ENCODE peak calls at places on chromosomes 3 and 15, in nine cellular contexts. I is tibial nerve, U is Peyer's patch, H is breast epithelium, J is left ventricle myocardium inferior, X is prostate gland, N is astrocyte, E is psoas muscle, G is heart left ventricle. M is an unnamed sample.

GRCh38 chr3:170267793-170268192 is 45.6 kb downstream of the PRKCI start:
- DNase-seq in U (no peak), H (no peak), X (no peak), E (no peak), N (no peak), G (no peak), J (no peak), I (no peak), M (no peak)

GRCh38 chr15:33111051-33111451 is 83.5 kb downstream of the FMN1 start:
- DNase-seq in J (no peak), N (peak; percentile 35), G (no peak), U (no peak), X (no peak), I (no peak), H (no peak), E (no peak), M (no peak)

GRCh38 chr3:64398431-64398830 is 173.2 kb upstream of the PRICKLE2 start:
- DNase-seq in J (no peak), X (no peak), I (no peak), H (no peak), U (no peak), E (no peak), G (no peak), N (peak; percentile 34), M (no peak)

GRCh38 chr3:29083607-29084120 is 197.2 kb upstream of the RBMS3 start:
- DNase-seq in I (no peak), X (peak; percentile 12), E (no peak), J (no peak), N (peak; percentile 3), H (no peak), G (no peak), U (no peak), M (no peak)

GRCh38 chr15:81491414-81492101 is 117.5 kb upstream of the TMC3 start:
- DNase-seq in N (peak; percentile 49), G (no peak), I (no peak), E (no peak), U (no peak), J (no peak), X (no peak), H (no peak), M (no peak)

GRCh38 chr3:9030034-9030433 is 66.8 kb upstream of the RAD18 start:
- DNase-seq in H (no peak), U (no peak), X (no peak), G (no peak), I (no peak), N (no peak), J (no peak), E (no peak), M (no peak)

GRCh38 chr3:63762180-63762579 is 56.9 kb upstream of the C3orf49 start:
- DNase-seq in I (no peak), E (no peak), U (no peak), N (peak; percentile 27), X (no peak), G (no peak), J (no peak), H (no peak), M (no peak)

GRCh38 chr15:35043380-35044095 is 41.6 kb downstream of the NANOGP8 start:
- DNase-seq in U (no peak), G (no peak), N (no peak), X (no peak), I (no peak), J (no peak), H (no peak), E (no peak), M (no peak)

GRCh38 chr3:54954019-54954418 is 26.2 kb upstream of the LRTM1 start:
- DNase-seq in I (no peak), X (no peak), E (no peak), G (no peak), U (no peak), N (peak; percentile 94), H (no peak), J (no peak), M (no peak)

GRCh38 chr3:135456182-135456790 is 509.2 kb upstream of the PPP2R3A start:
- DNase-seq in N (no peak), J (no peak), G (no peak), X (no peak), U (no peak), H (no peak), E (no peak), I (no peak), M (peak; percentile 51)

GRCh38 chr3:57982561-57983243 is 25.5 kb upstream of the FLNB start:
- DNase-seq in J (no peak), H (no peak), I (no peak), X (no peak), G (no peak), N (no peak), U (no peak), E (no peak), M (no peak)

GRCh38 chr3:57983734-57984518 is 24.3 kb upstream of the FLNB start:
- DNase-seq in N (peak; percentile 86), U (peak; percentile 76), I (peak; percentile 69), J (peak; percentile 49), X (no peak), E (peak; percentile 70), H (no peak), G (peak; percentile 67), M (no peak)

GRCh38 chr3:57985176-57985976 is 22.8 kb upstream of the FLNB start:
- DNase-seq in E (no peak), J (no peak), G (no peak), I (no peak), U (no peak), X (peak; percentile 30), H (no peak), N (no peak), M (no peak)

GRCh38 chr3:57985977-57986246 is 22.3 kb upstream of the FLNB start:
- DNase-seq in I (no peak), G (no peak), E (no peak), J (no peak), N (no peak), X (no peak), U (no peak), H (no peak), M (no peak)

GRCh38 chr3:57986261-57986660 is 22.0 kb upstream of the FLNB start:
- DNase-seq in U (no peak), I (no peak), G (no peak), N (no peak), J (no peak), E (no peak), H (no peak), X (no peak), M (no peak)
- H3K4me3 ChIP-seq in U (no peak overlapping the region), I (no peak overlapping the region), G (no peak overlapping the region), N (no peak overlapping the region), J (no peak overlapping the region), E (no peak overlapping the region), H (no peak overlapping the region), X (no peak overlapping the region), M (no peak overlapping the region)

GRCh38 chr3:186612721-186613636 is at the start of gene AHSG:
- DNase-seq in J (no peak), E (no peak), U (no peak), N (no peak), G (no peak), X (no peak), H (no peak), I (no peak), M (no peak)
- H3K4me1 ChIP-seq in J (peaks cover 10% of the 10 kb centered on the region), E (no peaks in the 10 kb centered on the region), U (no peaks in the 10 kb centered on the region), N (peaks cover 5% of the 10 kb centered on the region), G (peaks cover 3% of the 10 kb centered on the region), X (no peaks in the 10 kb centered on the region), H (no peaks in the 10 kb centered on the region), I (peaks cover 20% of the 10 kb centered on the region), M (no peaks in the 10 kb centered on the region)

DNA sequence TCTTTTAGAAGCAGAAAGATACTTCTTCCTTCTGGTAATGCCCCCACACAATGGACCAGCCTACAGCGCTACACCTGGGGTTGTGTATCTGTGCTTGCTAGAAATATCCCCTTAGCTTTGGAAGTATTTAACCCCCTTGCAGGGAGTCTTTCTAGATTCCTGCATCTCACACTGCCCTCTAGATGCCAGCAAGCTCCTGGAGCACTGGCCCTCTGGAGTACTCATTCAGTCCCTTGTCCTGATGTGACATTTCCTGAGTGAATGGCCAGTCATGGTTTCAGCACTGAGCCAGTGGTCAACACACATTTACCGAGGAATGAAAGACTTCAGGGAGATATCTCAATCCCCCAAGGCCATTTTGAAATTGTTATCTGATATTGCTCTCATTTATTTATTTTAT is 30.5 kb upstream of the RBP2 start:
- DNase-seq in J (no peak), E (no peak), X (no peak), G (no peak), U (no peak), N (no peak), I (no peak), H (no peak), M (no peak)
- TF ChIP-seq CTCF in J (no peak), E (no peak), X (no peak), G (no peak), U (no peak), N (no peak), I (no peak), H (no peak), M (peak; percentile 25)

GRCh38 chr3:13150624-13151023 is 77.4 kb upstream of the IQSEC1 start:
- DNase-seq in J (no peak), I (no peak), U (peak; percentile 18), G (no peak), E (no peak), H (peak; percentile 34), N (no peak), X (no peak), M (no peak)

GRCh38 chr3:13147344-13147743 is 74.1 kb upstream of the IQSEC1 start:
- DNase-seq in H (no peak), I (no peak), G (no peak), E (no peak), U (no peak), N (no peak), X (no peak), J (no peak), M (no peak)

GRCh38 chr3:13148126-13148525 is 74.9 kb upstream of the IQSEC1 start:
- DNase-seq in G (no peak), E (no peak), H (peak; percentile 41), J (no peak), U (peak; percentile 16), I (no peak), N (no peak), X (no peak), M (no peak)

GRCh38 chr3:13148561-13149330 is 75.5 kb upstream of the IQSEC1 start:
- DNase-seq in X (no peak), I (no peak), U (peak; percentile 29), N (no peak), H (peak; percentile 31), G (no peak), E (no peak), J (no peak), M (no peak)

DNA sequence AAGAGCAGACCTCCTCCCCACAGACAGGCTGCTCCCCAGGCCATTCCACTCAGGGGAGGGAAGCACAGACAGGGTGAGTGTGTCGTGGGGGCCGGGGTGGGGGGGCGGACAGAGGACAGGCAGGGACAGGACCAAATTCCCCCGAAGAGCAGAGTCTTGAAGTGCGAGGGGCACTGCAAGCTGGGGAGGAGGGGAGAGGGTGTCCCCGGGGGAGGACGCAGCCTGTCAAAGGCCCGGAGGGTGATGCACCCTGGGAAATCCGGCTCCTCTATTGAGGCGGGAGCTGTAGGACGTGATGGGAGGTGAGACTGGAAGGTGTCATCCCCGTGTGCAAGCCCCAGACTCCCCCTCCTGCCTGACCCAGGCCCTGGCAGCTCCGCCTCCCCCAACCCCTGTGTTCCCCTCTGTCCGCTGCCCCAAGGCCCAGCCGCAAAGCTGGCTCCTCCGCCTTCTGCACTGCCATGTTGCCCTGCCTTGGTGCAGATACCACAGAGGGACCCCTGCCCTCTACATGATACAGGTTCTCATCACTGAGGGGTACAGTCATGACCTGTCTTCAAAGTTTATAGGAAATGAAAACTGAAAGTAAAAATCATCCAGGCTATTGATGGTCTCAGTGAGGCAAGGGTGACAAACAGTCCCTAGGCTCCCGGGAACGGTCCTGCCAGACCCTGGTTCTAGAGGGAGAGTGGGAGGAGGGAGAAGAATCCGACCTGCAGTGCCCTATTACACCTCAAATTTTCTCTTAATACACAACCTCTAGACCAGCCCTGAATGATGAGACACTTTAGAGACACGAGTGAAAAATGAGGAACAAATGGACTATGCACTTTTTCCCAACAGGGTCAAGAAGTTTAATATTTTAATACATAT is 76.3 kb upstream of the IQSEC1 start:
- DNase-seq in E (no peak), J (no peak), I (no peak), N (no peak), X (no peak), H (peak; percentile 20), U (peak; percentile 20), G (no peak), M (no peak)
- H3K4me3 ChIP-seq in E (no peak overlapping the region), J (no peak overlapping the region), I (no peak overlapping the region), N (no peak overlapping the region), X (no peak overlapping the region), H (no peak overlapping the region), U (no peak overlapping the region), G (no peak overlapping the region), M (no peak overlapping the region)